ENCODE peak calls at places on chromosomes 5 and 9, in four cellular contexts. One of them, this sample, is unnamed.

GRCh38 chr5:175830586-175831300 is 40.6 kb upstream of the CPLX2 start:
- DNase-seq in HepG2: no peak
- DNase-seq in K562: no peak
- DNase-seq in H1: no peak
- DNase-seq in this sample: no peak

GRCh38 chr5:159906463-159906862 is 9.8 kb upstream of the ADRA1B start:
- DNase-seq in HepG2: no peak
- DNase-seq in K562: no peak
- DNase-seq in H1: no peak
- DNase-seq in this sample: no peak

GRCh38 chr5:137283801-137284200 is 215.3 kb downstream of the SPOCK1 start:
- DNase-seq in HepG2: no peak
- DNase-seq in K562: no peak
- DNase-seq in H1: no peak
- DNase-seq in this sample: no peak

GRCh38 chr5:69367697-69368279 is 1.5 kb downstream of the AK6 start:
- DNase-seq in HepG2: no peak
- DNase-seq in K562: no peak
- DNase-seq in H1: no peak
- DNase-seq in this sample: no peak

GRCh38 chr9:20925256-20926046 is 106.0 kb downstream of the HACD4 start:
- DNase-seq in HepG2: peak
- DNase-seq in K562: no peak
- DNase-seq in H1: no peak
- DNase-seq in this sample: no peak

GRCh38 chr5:153276151-153276550 is 214.3 kb upstream of the GRIA1 start:
- DNase-seq in HepG2: peak
- DNase-seq in K562: peak
- DNase-seq in H1: peak
- DNase-seq in this sample: peak

GRCh38 chr9:110744753-110745522 is 76.3 kb downstream of the MUSK start:
- DNase-seq in HepG2: no peak
- DNase-seq in K562: no peak
- DNase-seq in H1: no peak
- DNase-seq in this sample: peak

GRCh38 chr9:111148390-111148993 is 110.2 kb upstream of the LPAR1 start:
- DNase-seq in HepG2: no peak
- DNase-seq in K562: no peak
- DNase-seq in H1: no peak
- DNase-seq in this sample: no peak

GRCh38 chr9:84755375-84755774 is 85.8 kb downstream of the NTRK2 start:
- DNase-seq in HepG2: no peak
- DNase-seq in K562: no peak
- DNase-seq in H1: no peak
- DNase-seq in this sample: no peak

GRCh38 chr9:26169684-26170083 is 491.4 kb upstream of the TUSC1 start:
- DNase-seq in HepG2: no peak
- DNase-seq in K562: no peak
- DNase-seq in H1: no peak
- DNase-seq in this sample: peak
- TF ChIP-seq PHF8 in HepG2: no peak
- TF ChIP-seq PHF8 in K562: no peak
- TF ChIP-seq PHF8 in H1: no peak
- TF ChIP-seq PHF8 in this sample: no peak

GRCh38 chr9:116190997-116191396 is 37.4 kb downstream of the PAPPA start:
- DNase-seq in HepG2: no peak
- DNase-seq in K562: no peak
- DNase-seq in H1: no peak
- DNase-seq in this sample: no peak
- TF ChIP-seq PHF8 in HepG2: no peak
- TF ChIP-seq PHF8 in K562: no peak
- TF ChIP-seq PHF8 in H1: no peak
- TF ChIP-seq PHF8 in this sample: no peak

GRCh38 chr9:16640649-16641048 is 229.8 kb downstream of the BNC2 start:
- DNase-seq in HepG2: no peak
- DNase-seq in K562: no peak
- DNase-seq in H1: no peak
- DNase-seq in this sample: peak
- TF ChIP-seq PHF8 in HepG2: no peak
- TF ChIP-seq PHF8 in K562: no peak
- TF ChIP-seq PHF8 in H1: no peak
- TF ChIP-seq PHF8 in this sample: no peak

GRCh38 chr9:79020266-79020665 is 551.5 kb upstream of the TLE4 start:
- DNase-seq in HepG2: no peak
- DNase-seq in K562: no peak
- DNase-seq in H1: no peak
- DNase-seq in this sample: no peak

GRCh38 chr9:79026311-79026710 is 545.5 kb upstream of the TLE4 start:
- DNase-seq in HepG2: no peak
- DNase-seq in K562: no peak
- DNase-seq in H1: no peak
- DNase-seq in this sample: no peak

GRCh38 chr9:79028101-79028500 is 543.7 kb upstream of the TLE4 start:
- DNase-seq in HepG2: no peak
- DNase-seq in K562: no peak
- DNase-seq in H1: no peak
- DNase-seq in this sample: no peak

GRCh38 chr9:79021084-79021483 is 550.7 kb upstream of the TLE4 start:
- DNase-seq in HepG2: no peak
- DNase-seq in K562: no peak
- DNase-seq in H1: no peak
- DNase-seq in this sample: no peak

DNA sequence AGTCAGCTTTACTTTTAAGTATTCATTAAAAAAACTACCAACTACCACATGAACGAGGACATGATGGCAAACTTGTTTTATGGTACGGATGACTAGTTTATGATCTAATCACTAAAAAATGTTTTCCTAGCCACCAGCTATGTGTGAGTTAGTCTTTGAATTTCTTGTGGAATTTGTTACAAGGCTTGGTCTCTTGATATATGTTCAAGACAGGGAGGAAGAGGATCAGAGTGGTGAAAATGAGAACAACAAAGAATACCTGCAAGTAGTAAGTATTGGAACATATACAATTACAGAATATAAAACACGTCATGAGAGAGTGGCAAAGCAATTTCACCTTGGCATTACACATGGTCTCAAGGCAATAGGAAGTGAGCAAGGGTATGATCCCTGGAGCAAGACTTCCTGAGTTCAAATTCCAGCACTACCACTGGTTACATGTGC is 548.6 kb upstream of the TLE4 start:
- DNase-seq in HepG2: no peak
- DNase-seq in K562: no peak
- DNase-seq in H1: no peak
- DNase-seq in this sample: peak
- TF ChIP-seq PHF8 in HepG2: no peak
- TF ChIP-seq PHF8 in K562: no peak
- TF ChIP-seq PHF8 in H1: no peak
- TF ChIP-seq PHF8 in this sample: no peak

DNA sequence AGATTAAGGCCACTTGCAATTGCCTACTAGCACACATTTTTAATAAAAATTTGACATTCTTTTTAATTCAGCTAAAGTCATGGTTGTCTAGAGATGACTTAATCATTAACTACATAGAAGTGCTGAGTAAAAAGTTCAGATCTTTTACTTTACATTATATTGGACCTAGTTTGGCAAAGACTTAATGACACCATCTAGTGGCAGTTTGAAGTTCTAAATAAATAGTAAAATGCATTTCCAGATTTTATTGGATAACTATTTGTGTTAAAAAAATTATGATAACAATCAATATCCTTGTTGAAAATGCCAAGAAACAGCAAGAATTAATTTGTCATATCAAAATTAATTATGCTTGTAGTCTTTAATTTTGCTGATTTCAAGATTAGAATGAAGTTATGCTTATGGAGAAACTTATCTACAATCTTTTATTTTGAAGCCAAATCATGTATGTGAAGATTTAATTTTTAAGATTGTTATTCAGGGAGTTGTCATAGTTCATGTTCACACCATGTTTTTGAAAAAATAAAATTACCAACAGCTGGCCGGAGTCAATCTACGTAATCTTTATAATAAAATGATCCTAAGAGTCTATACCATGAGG is 69.6 kb upstream of the PJA2 start:
- DNase-seq in HepG2: peak
- DNase-seq in K562: no peak
- DNase-seq in H1: no peak
- DNase-seq in this sample: peak
- TF ChIP-seq PHF8 in HepG2: no peak
- TF ChIP-seq PHF8 in K562: no peak
- TF ChIP-seq PHF8 in H1: no peak
- TF ChIP-seq PHF8 in this sample: no peak

GRCh38 chr5:145540375-145540774 is 294.8 kb downstream of the PRELID2 start:
- DNase-seq in HepG2: no peak
- DNase-seq in K562: no peak
- DNase-seq in H1: no peak
- DNase-seq in this sample: no peak
- TF ChIP-seq PHF8 in HepG2: no peak
- TF ChIP-seq PHF8 in K562: no peak
- TF ChIP-seq PHF8 in H1: no peak
- TF ChIP-seq PHF8 in this sample: no peak

DNA sequence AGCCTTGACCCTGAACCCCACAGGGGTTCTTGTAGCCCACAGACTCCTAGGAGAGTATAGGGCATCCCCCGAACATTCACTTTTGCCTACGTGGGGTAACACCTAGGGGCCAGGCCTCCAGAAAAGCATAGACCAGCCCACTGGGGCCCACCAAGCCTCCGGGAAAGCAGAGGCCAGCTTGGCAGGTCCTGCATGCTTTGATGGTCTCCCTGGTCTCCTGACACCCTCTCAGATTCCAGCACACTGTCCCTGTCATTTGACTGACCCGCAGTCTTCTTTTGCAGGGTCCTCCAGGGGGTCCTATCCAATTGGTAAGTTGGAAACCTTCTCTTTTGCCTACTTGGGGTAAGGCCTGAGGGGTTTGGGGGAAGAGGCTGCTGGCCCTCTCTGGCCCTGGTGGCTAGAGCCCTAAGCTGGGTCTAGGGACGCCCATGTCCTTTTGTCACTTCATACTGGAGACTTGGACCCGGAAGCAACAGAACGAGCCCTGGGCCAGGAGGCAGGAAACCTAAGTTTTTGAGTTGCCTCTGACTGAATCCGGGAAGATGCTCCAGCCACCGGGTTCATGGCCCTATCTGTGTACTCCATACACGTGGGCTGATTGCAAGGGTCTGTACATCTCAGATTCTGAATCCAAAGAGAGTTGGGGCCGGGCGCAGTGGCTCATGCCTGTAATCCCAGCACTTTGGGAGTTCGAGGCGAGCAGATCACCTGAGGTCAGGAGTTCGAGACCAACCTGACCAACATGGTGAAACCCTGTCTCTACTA is 20.9 kb upstream of the ORM1 start:
- DNase-seq in HepG2: no peak
- DNase-seq in K562: no peak
- DNase-seq in H1: no peak
- DNase-seq in this sample: no peak
- TF ChIP-seq PHF8 in HepG2: no peak
- TF ChIP-seq PHF8 in K562: no peak
- TF ChIP-seq PHF8 in H1: no peak
- TF ChIP-seq PHF8 in this sample: no peak

GRCh38 chr5:143050183-143050582 is 280.0 kb downstream of the ARHGAP26 start:
- DNase-seq in HepG2: no peak
- DNase-seq in K562: no peak
- DNase-seq in H1: no peak
- DNase-seq in this sample: no peak
- TF ChIP-seq PHF8 in HepG2: no peak
- TF ChIP-seq PHF8 in K562: no peak
- TF ChIP-seq PHF8 in H1: no peak
- TF ChIP-seq PHF8 in this sample: no peak

GRCh38 chr9:83458530-83458929 is 79.7 kb downstream of the FRMD3 start:
- DNase-seq in HepG2: no peak
- DNase-seq in K562: no peak
- DNase-seq in H1: no peak
- DNase-seq in this sample: no peak
- TF ChIP-seq PHF8 in HepG2: no peak
- TF ChIP-seq PHF8 in K562: no peak
- TF ChIP-seq PHF8 in H1: no peak
- TF ChIP-seq PHF8 in this sample: no peak

GRCh38 chr9:131395745-131396479 is 2.0 kb downstream of the PRRC2B start:
- DNase-seq in HepG2: no peak
- DNase-seq in K562: peak
- DNase-seq in H1: no peak
- DNase-seq in this sample: no peak

GRCh38 chr9:131394464-131395026 is 659 bp downstream of the PRRC2B start:
- DNase-seq in HepG2: no peak
- DNase-seq in K562: peak
- DNase-seq in H1: no peak
- DNase-seq in this sample: no peak

GRCh38 chr9:131391504-131391903 is 2.4 kb upstream of the PRRC2B start:
- DNase-seq in HepG2: no peak
- DNase-seq in K562: peak
- DNase-seq in H1: no peak
- DNase-seq in this sample: no peak

GRCh38 chr9:131395027-131395744 is 1.3 kb downstream of the PRRC2B start:
- DNase-seq in HepG2: no peak
- DNase-seq in K562: peak
- DNase-seq in H1: no peak
- DNase-seq in this sample: no peak

GRCh38 chr9:131393622-131394463 is at the start of gene PRRC2B:
- DNase-seq in HepG2: peak
- DNase-seq in K562: peak
- DNase-seq in H1: peak
- DNase-seq in this sample: peak
- TF ChIP-seq PHF8 in HepG2: no peak
- TF ChIP-seq PHF8 in K562: peak
- TF ChIP-seq PHF8 in H1: no peak
- TF ChIP-seq PHF8 in this sample: no peak

This sample was measured in A549.